ENCODE peak calls at places on chromosomes 6 and 20, in five cellular contexts. A, W, K, B and Y are unnamed samples.

GRCh38 chr6:40733290-40733689 is 146.1 kb upstream of the LRFN2 start:
- DNase-seq in A (no peak), W (no peak), K (no peak), B (no peak), Y (no peak)

GRCh38 chr6:34273242-34273805 is 24.5 kb upstream of the SMIM29 start:
- DNase-seq in A (no peak), W (peak; percentile 72), K (peak; percentile 34), B (no peak), Y (peak; percentile 55)

GRCh38 chr6:42726026-42726425 is 3.6 kb upstream of the PRPH2 start:
- DNase-seq in A (no peak), W (no peak), K (no peak), B (no peak), Y (no peak)

GRCh38 chr6:112010328-112010727 is 43.6 kb upstream of the CCN6 start:
- DNase-seq in A (no peak), W (no peak), K (no peak), B (no peak), Y (no peak)

GRCh38 chr6:149044394-149044965 is 273.0 kb upstream of the TAB2 start:
- DNase-seq in A (no peak), W (no peak), K (no peak), B (no peak), Y (no peak)

GRCh38 chr6:20403766-20404640 is 2.3 kb downstream of the E2F3 start:
- DNase-seq in A (peak; percentile 74), W (peak; percentile 70), K (peak; percentile 21), B (no peak), Y (no peak)

GRCh38 chr6:163529605-163530004 is 115.1 kb downstream of the QKI start:
- DNase-seq in A (no peak), W (no peak), K (no peak), B (no peak), Y (no peak)

GRCh38 chr6:79750806-79751205 is 119.7 kb downstream of the SH3BGRL2 start:
- DNase-seq in A (no peak), W (no peak), K (no peak), B (no peak), Y (no peak)

GRCh38 chr6:33838979-33839378 is 35.2 kb upstream of the MLN start:
- DNase-seq in A (no peak), W (no peak), K (no peak), B (no peak), Y (no peak)

GRCh38 chr6:15504581-15505350 is 158.1 kb downstream of the DTNBP1 start:
- DNase-seq in A (no peak), W (peak; percentile 85), K (peak; percentile 67), B (peak; percentile 68), Y (peak; percentile 73)

GRCh38 chr6:149985506-149985937 is 21.8 kb downstream of the ULBP1 start:
- DNase-seq in A (no peak), W (peak; percentile 37), K (no peak), B (peak; percentile 37), Y (no peak)

GRCh38 chr6:2514965-2515543 is 235.7 kb downstream of the MYLK4 start:
- DNase-seq in A (no peak), W (no peak), K (no peak), B (no peak), Y (no peak)

GRCh38 chr20:63711085-63711645 is 3.3 kb downstream of the ZGPAT start:
- DNase-seq in A (no peak), W (peak; percentile 31), K (no peak), B (no peak), Y (no peak)

GRCh38 chr20:44358776-44359175 is 3.3 kb downstream of the HNF4A start:
- DNase-seq in A (no peak), W (no peak), K (no peak), B (no peak), Y (no peak)

GRCh38 chr20:41055679-41056078 is 27.1 kb downstream of the TOP1 start:
- DNase-seq in A (no peak), W (no peak), K (no peak), B (no peak), Y (no peak)

GRCh38 chr6:75504902-75505233 is 11.3 kb upstream of the FILIP1 start:
- DNase-seq in A (no peak), W (no peak), K (no peak), B (no peak), Y (peak; percentile 25)

DNA sequence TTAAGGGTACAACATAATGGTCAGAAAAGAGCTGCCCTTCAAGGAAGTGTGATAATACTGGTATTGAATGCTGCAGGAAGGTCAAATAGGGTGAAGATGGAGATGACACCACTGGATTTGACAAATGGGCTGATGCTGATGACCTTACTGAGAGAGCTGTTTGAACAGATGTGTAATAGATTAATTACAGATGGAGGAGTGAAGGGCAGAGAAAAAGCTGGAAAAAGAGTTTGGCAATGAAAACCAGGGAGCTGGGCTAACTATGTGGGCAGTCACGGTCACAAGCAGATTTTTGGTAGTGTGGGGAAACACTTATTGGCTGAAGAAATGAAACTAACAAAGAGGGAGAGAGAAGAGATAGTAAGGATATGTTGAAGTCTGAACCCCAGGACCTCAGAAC is 83.6 kb upstream of the ENPP5 start:
- DNase-seq in A (no peak), W (no peak), K (no peak), B (no peak), Y (no peak)
- H3K9me3 ChIP-seq in A (no peaks in the 10 kb centered on the region), W (no peaks in the 10 kb centered on the region), K (no peaks in the 10 kb centered on the region), B (no peaks in the 10 kb centered on the region), Y (no peaks in the 10 kb centered on the region)

GRCh38 chr6:135505648-135506047 is 8.1 kb upstream of the AHI1 start:
- DNase-seq in A (no peak), W (no peak), K (no peak), B (no peak), Y (no peak)
- H3K27ac ChIP-seq in A (no peak overlapping the region), W (no peak overlapping the region), K (no peak overlapping the region), B (no peak overlapping the region), Y (no peak overlapping the region)

GRCh38 chr20:10595985-10596384 is 77.8 kb downstream of the JAG1 start:
- DNase-seq in A (no peak), W (no peak), K (no peak), B (no peak), Y (no peak)
- H3K4me1 ChIP-seq in A (no peaks in the 10 kb centered on the region), W (peaks cover 34% of the 10 kb centered on the region), K (no peaks in the 10 kb centered on the region), B (no peaks in the 10 kb centered on the region), Y (no peaks in the 10 kb centered on the region)

GRCh38 chr6:137216106-137216505 is 3.1 kb downstream of the IFNGR1 start:
- DNase-seq in A (no peak), W (no peak), K (no peak), B (no peak), Y (no peak)

GRCh38 chr6:137211910-137212309 is 7.3 kb downstream of the IFNGR1 start:
- DNase-seq in A (no peak), W (no peak), K (no peak), B (no peak), Y (no peak)

GRCh38 chr6:137214931-137215330 is 4.3 kb downstream of the IFNGR1 start:
- DNase-seq in A (no peak), W (no peak), K (no peak), B (no peak), Y (no peak)

GRCh38 chr6:137213331-137213740 is 5.8 kb downstream of the IFNGR1 start:
- DNase-seq in A (no peak), W (no peak), K (no peak), B (no peak), Y (no peak)

DNA sequence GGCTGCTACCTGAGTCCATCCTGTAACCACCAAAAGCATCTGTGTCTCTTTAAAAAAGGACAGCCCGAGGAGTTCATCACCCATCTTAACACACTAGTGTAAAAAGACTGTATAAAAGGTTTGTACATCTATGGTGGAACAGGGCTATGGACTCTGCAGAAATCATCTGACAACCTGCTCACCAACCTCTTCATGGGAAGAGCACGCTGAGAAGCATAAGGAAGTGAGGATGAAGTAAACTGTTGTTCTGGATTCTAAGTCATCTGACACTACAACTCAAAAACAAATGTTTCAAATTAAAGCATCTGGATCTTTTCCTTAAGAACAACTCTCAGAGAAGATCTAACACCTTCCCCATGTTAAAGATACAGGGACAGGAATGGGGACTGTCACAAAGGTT is 5.4 kb downstream of the IFNGR1 start:
- DNase-seq in A (no peak), W (no peak), K (no peak), B (no peak), Y (no peak)
- H3K9me3 ChIP-seq in A (no peaks in the 10 kb centered on the region), W (no peaks in the 10 kb centered on the region), K (no peaks in the 10 kb centered on the region), B (no peaks in the 10 kb centered on the region), Y (no peaks in the 10 kb centered on the region)